ENCODE peak calls at places on chromosomes 11 and 22, in nine cellular contexts. A is fibroblast of lung, F is nephron progenitor cell, C is K562, G is uterus, B is body of pancreas, R is upper lobe of right lung, H is vagina, L is glutamatergic neuron. Z is an unnamed sample.

GRCh38 chr11:16170448-16170847 is 185.9 kb downstream of the SOX6 start:
- DNase-seq in G (no peak), F (no peak), B (no peak), L (no peak), H (no peak), R (no peak), C (no peak), A (no peak), Z (no peak)

GRCh38 chr22:44758354-44758969 is 6.1 kb downstream of the ARHGAP8 start:
- DNase-seq in H (no peak), L (no peak), A (peak; percentile 68), R (no peak), B (no peak), C (no peak), G (no peak), F (no peak), Z (no peak)

GRCh38 chr11:44556735-44557409 is 8.6 kb upstream of the CD82 start:
- DNase-seq in A (peak; percentile 31), G (peak; percentile 67), C (peak; percentile 78), L (peak; percentile 72), B (peak; percentile 73), F (peak; percentile 62), H (no peak), R (no peak), Z (peak; percentile 85)

GRCh38 chr22:39716534-39716933 is 146.0 kb downstream of the CACNA1I start:
- DNase-seq in A (no peak), B (no peak), F (no peak), G (no peak), C (no peak), L (no peak), H (no peak), R (no peak), Z (no peak)

GRCh38 chr11:64161037-64161436 is 4.9 kb downstream of the MACROD1 start:
- DNase-seq in B (no peak), R (no peak), H (no peak), G (no peak), F (no peak), A (no peak), L (no peak), C (no peak), Z (no peak)

GRCh38 chr11:114151631-114152030 is 92.1 kb downstream of the ZBTB16 start:
- DNase-seq in F (no peak), A (no peak), C (no peak), B (no peak), L (no peak), H (no peak), G (no peak), R (no peak), Z (no peak)

GRCh38 chr22:20524004-20524481 is 16.6 kb downstream of the MED15 start:
- DNase-seq in G (no peak), L (no peak), A (peak; percentile 35), C (no peak), F (no peak), H (no peak), B (no peak), R (no peak), Z (peak; percentile 53)

GRCh38 chr11:57787205-57787604 is 25.6 kb downstream of the CTNND1 start:
- DNase-seq in G (no peak), L (no peak), A (no peak), H (no peak), C (no peak), F (no peak), R (no peak), B (no peak), Z (no peak)

GRCh38 chr11:67373916-67374570 is 645 bp upstream of the CLCF1 start:
- DNase-seq in H (no peak), G (peak; percentile 83), A (peak; percentile 99), F (peak; percentile 69), C (peak; percentile 84), L (peak; percentile 67), B (peak; percentile 86), R (peak; percentile 93), Z (peak; percentile 65)

GRCh38 chr22:48576333-48577013 is 1251.2 kb downstream of the BRD1 start:
- DNase-seq in L (peak; percentile 75), H (no peak), F (peak; percentile 80), R (no peak), G (no peak), B (no peak), C (no peak), A (peak; percentile 29), Z (no peak)

GRCh38 chr11:114354076-114354475 is 46.2 kb downstream of the C11orf71 start:
- DNase-seq in R (no peak), B (no peak), L (no peak), G (no peak), A (peak; percentile 97), F (no peak), C (no peak), H (no peak), Z (no peak)

GRCh38 chr11:69048056-69048717 is 545 bp upstream of the TPCN2 start:
- DNase-seq in C (peak; percentile 35), A (peak; percentile 12), R (no peak), F (no peak), L (no peak), B (no peak), H (no peak), G (no peak), Z (no peak)

GRCh38 chr11:45076761-45077160 is 69.7 kb upstream of the PRDM11 start:
- DNase-seq in C (no peak), L (no peak), B (no peak), R (no peak), H (no peak), G (no peak), F (no peak), A (no peak), Z (no peak)

GRCh38 chr11:110857885-110858555 is 145.8 kb upstream of the ARHGAP20 start:
- DNase-seq in L (no peak), F (no peak), G (peak; percentile 35), H (no peak), C (no peak), R (no peak), A (peak; percentile 64), B (no peak), Z (no peak)

GRCh38 chr11:79227732-79228416 is 213.0 kb downstream of the TENM4 start:
- DNase-seq in A (no peak), F (no peak), H (no peak), L (no peak), R (no peak), B (no peak), C (no peak), G (no peak), Z (no peak)
- TF ChIP-seq CTCF in A (no peak), F (no peak), H (no peak), L (no peak), R (no peak), B (no peak), C (no peak), G (no peak), Z (no peak)

GRCh38 chr22:50303848-50304527 is 3.5 kb downstream of the PLXNB2 start:
- DNase-seq in R (peak; percentile 87), C (no peak), A (no peak), H (no peak), G (peak; percentile 60), F (peak; percentile 43), L (no peak), B (peak; percentile 47), Z (peak; percentile 35)
- TF ChIP-seq CTCF in R (no peak), C (no peak), A (no peak), H (no peak), G (no peak), F (no peak), L (no peak), B (no peak), Z (no peak)

GRCh38 chr11:99568808-99569207 is 548.1 kb downstream of the CNTN5 start:
- DNase-seq in R (no peak), L (no peak), C (no peak), A (no peak), G (no peak), B (no peak), F (no peak), H (no peak), Z (no peak)

GRCh38 chr11:99571094-99571493 is 550.3 kb downstream of the CNTN5 start:
- DNase-seq in C (no peak), F (no peak), R (no peak), L (no peak), B (no peak), A (no peak), G (no peak), H (no peak), Z (no peak)

DNA sequence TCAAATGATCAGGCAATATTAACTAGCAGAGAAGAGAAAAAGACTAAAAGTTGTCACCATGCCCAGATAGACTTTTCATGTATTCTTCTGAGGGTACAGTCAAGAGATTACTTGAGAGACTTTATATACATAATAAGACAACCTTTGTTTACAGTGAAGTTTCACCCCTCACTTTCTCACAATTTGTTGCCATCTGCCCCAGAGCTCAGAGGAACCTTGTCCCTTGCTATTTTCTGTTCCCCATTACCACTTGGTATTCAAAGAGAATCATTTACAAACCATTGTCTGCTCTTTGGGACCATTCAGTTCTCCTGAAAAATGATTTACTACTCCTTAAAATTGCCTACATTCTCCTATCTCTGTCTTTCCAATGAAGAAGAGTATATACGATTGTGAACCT is 544.6 kb downstream of the CNTN5 start:
- DNase-seq in C (no peak), B (no peak), F (no peak), L (no peak), A (no peak), G (no peak), R (no peak), H (no peak), Z (no peak)
- TF ChIP-seq CTCF in C (no peak), B (no peak), F (no peak), L (no peak), A (no peak), G (no peak), R (no peak), H (no peak), Z (no peak)

GRCh38 chr11:122141757-122142156 is 25.7 kb upstream of the BLID start:
- DNase-seq in R (no peak), G (no peak), L (no peak), H (no peak), A (no peak), B (no peak), C (no peak), F (no peak), Z (no peak)

GRCh38 chr11:122137081-122137793 is 21.2 kb upstream of the BLID start:
- DNase-seq in A (peak; percentile 97), R (no peak), B (no peak), L (no peak), H (no peak), G (no peak), C (no peak), F (no peak), Z (no peak)

GRCh38 chr11:122138759-122139594 is 23.0 kb upstream of the BLID start:
- DNase-seq in C (no peak), B (no peak), L (no peak), H (no peak), R (no peak), F (no peak), A (peak; percentile 77), G (no peak), Z (no peak)

GRCh38 chr11:122139595-122139866 is 23.5 kb upstream of the BLID start:
- DNase-seq in G (no peak), C (no peak), A (peak; percentile 60), F (no peak), H (no peak), R (no peak), L (no peak), B (no peak), Z (no peak)

DNA sequence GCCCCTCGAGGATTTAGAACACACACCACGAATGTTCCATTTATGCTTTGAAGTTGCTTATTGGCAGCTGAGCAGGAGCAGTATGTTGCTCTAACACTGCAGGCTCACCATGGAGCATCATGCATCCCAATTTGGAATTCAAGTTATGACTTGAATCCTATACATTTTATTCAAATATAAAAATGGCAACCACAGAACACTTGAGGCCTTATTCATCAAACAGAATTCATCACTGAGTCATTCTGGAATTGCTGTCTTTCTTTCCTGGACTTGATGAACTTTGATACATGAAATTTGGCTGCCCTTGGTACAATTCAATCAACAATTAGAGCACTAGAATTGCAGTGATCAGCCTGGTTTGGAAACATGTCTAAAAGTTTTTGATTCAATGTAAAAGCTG is 24.5 kb upstream of the BLID start:
- DNase-seq in C (no peak), B (no peak), A (peak; percentile 94), R (no peak), H (no peak), F (no peak), G (no peak), L (no peak), Z (no peak)
- TF ChIP-seq CTCF in C (no peak), B (no peak), A (no peak), R (no peak), H (no peak), F (no peak), G (no peak), L (no peak), Z (no peak)

Z was measured in activated CD8-positive, alpha-beta T cell treated with anti-CD3 and anti-CD28 coated beads for 36 hours.